ENCODE peak calls at places on chromosomes 2 and 18, in six cellular contexts. P is left ventricle myocardium inferior; E is astrocyte; V is effector memory CD4-positive, alpha-beta T cell; C is transverse colon; U is breast epithelium. W is an unnamed sample. For H3K4me1 and H3K36me3, the result is how much of the 10 kb centered on the place peaks cover.

GRCh38 chr2:216115224-216115582 is 6.1 kb downstream of the XRCC5 start:
- DNase-seq in C (no peak), P (no peak), E (peak), V (no peak), U (no peak), W (no peak)

GRCh38 chr18:32049393-32050161 is 31.0 kb downstream of the RNF125 start:
- DNase-seq in V (peak), U (no peak), P (peak), C (peak), E (peak), W (no peak)

GRCh38 chr2:155842103-155842502 is 490.4 kb downstream of the NR4A2 start:
- DNase-seq in C (no peak), P (no peak), U (no peak), E (peak), V (no peak), W (no peak)

GRCh38 chr2:23385351-23385747 is 370 bp downstream of the KLHL29 start:
- DNase-seq in C (peak), U (no peak), E (peak), P (peak), V (no peak), W (peak)

GRCh38 chr2:88656690-88657089 is 29.4 kb upstream of the EIF2AK3 start:
- DNase-seq in C (no peak), V (no peak), E (peak), P (no peak), U (no peak), W (no peak)

GRCh38 chr2:61633250-61633649 is 95.1 kb upstream of the XPO1 start:
- DNase-seq in U (no peak), E (no peak), V (no peak), C (no peak), P (no peak), W (no peak)

GRCh38 chr2:168220971-168221819 is 26.2 kb downstream of the STK39 start:
- DNase-seq in C (no peak), E (peak), P (no peak), V (no peak), U (no peak), W (no peak)

GRCh38 chr18:58285731-58286130 is 241.7 kb downstream of the NEDD4L start:
- DNase-seq in P (no peak), U (no peak), V (no peak), E (no peak), C (no peak), W (no peak)

GRCh38 chr18:23340661-23341060 is 112.4 kb upstream of the RIOK3 start:
- DNase-seq in C (no peak), U (no peak), V (no peak), E (no peak), P (peak), W (no peak)

GRCh38 chr2:105803337-105803736 is 58.6 kb downstream of the NCK2 start:
- DNase-seq in C (no peak), P (no peak), E (no peak), U (no peak), V (no peak), W (no peak)

GRCh38 chr2:105801961-105802360 is 57.2 kb downstream of the NCK2 start:
- DNase-seq in P (no peak), E (no peak), V (no peak), U (no peak), C (no peak), W (no peak)

GRCh38 chr2:105802587-105802986 is 57.9 kb downstream of the NCK2 start:
- DNase-seq in E (no peak), V (peak), C (no peak), U (no peak), P (no peak), W (no peak)

GRCh38 chr2:105800036-105800755 is 55.5 kb downstream of the NCK2 start:
- DNase-seq in C (no peak), E (no peak), P (no peak), V (no peak), U (no peak), W (no peak)

GRCh38 chr2:105800953-105801635 is 56.4 kb downstream of the NCK2 start:
- DNase-seq in V (no peak), U (no peak), C (no peak), E (no peak), P (no peak), W (no peak)
- H3K4me1 ChIP-seq in V (half or more), U (under half), C (half or more), E (under half), P (half or more), W (under half)

GRCh38 chr18:22278798-22279197 is 109.4 kb downstream of the GATA6 start:
- DNase-seq in E (no peak), U (no peak), V (no peak), C (no peak), P (no peak), W (no peak)
- H3K27ac ChIP-seq in E (no peak), U (no peak), V (no peak), C (no peak), P (peak), W (no peak)

DNA sequence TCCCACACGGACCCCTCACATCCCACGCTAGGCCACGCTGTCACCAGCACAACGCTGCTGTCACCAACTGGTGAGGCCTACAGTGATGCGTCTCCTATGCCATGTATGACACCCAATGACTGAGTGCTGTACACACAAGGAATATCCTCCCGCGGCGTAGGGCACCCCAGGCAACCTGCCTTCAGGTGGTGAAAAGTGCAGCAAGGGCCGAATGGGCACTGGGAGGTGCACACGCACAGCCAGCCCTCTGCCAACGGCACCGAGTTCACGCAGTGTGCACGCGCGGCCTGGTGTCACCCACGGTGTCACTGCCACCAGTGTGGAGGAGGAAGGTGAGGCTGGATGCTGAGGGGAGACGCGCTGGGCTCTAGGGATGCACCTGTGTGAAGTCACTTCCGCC is 4.5 kb downstream of the HS1BP3 start:
- DNase-seq in V (no peak), E (no peak), U (no peak), C (no peak), P (peak), W (peak)
- H3K36me3 ChIP-seq in V (under half), E (under half), U (under half), C (under half), P (under half), W (under half)

DNA sequence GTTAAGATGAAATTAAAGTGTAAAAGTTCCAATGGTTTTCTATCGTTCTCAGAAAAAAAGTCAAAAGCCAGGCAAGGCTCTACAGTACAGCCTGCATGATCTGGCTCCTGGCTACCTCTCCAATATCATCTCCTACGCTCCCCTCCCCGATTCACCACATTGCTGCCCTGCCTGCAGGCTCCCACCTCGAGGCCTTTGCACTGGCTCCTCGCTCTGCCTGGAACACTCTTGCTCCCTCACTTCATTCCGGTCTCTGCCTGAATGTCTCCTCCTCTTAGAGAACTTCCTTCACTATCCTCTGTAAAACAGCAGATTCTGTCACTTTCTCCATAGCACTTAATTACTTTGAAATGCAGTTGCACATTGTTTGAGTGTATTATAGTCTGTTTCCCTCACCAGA is 72.5 kb downstream of the KLF7 start:
- DNase-seq in P (no peak), C (no peak), E (no peak), U (no peak), V (no peak), W (no peak)
- H3K4me1 ChIP-seq in P (half or more), C (under half), E (under half), U (under half), V (under half), W (under half)

GRCh38 chr2:32838418-32838817 is 108.3 kb upstream of the LTBP1 start:
- DNase-seq in U (no peak), P (no peak), V (no peak), C (no peak), E (no peak), W (no peak)
- H3K27ac ChIP-seq in U (no peak), P (no peak), V (no peak), C (no peak), E (no peak), W (no peak)

GRCh38 chr2:105387225-105387624 is 11.6 kb downstream of the FHL2 start:
- DNase-seq in E (no peak), C (peak), V (no peak), U (no peak), P (no peak), W (no peak)
- H3K36me3 ChIP-seq in E (half or more), C (under half), V (under half), U (under half), P (under half), W (under half)